ENCODE peak calls at places on chromosomes 4 and X, in five cellular contexts. One of them, this sample, is unnamed.

GRCh38 chr4:169220854-169221311 is 49.9 kb downstream of the SH3RF1 start:
- DNase-seq in IMR-90: peak
- DNase-seq in heart right ventricle: no peak
- DNase-seq in RWPE2: no peak
- DNase-seq in gastrocnemius medialis: no peak
- DNase-seq in this sample: no peak

GRCh38 chr4:128347175-128347868 is 59.7 kb upstream of the PGRMC2 start:
- DNase-seq in IMR-90: peak
- DNase-seq in heart right ventricle: no peak
- DNase-seq in RWPE2: no peak
- DNase-seq in gastrocnemius medialis: peak
- DNase-seq in this sample: peak

GRCh38 chr4:15779336-15779735 is 1.2 kb downstream of the CD38 start:
- DNase-seq in IMR-90: peak
- DNase-seq in heart right ventricle: peak
- DNase-seq in RWPE2: no peak
- DNase-seq in gastrocnemius medialis: peak
- DNase-seq in this sample: peak

GRCh38 chr4:154626793-154627484 is 14.5 kb upstream of the FGG start:
- DNase-seq in IMR-90: peak
- DNase-seq in heart right ventricle: peak
- DNase-seq in RWPE2: peak
- DNase-seq in gastrocnemius medialis: no peak
- DNase-seq in this sample: peak

GRCh38 chr4:110869114-110869513 is 246.2 kb upstream of the PITX2 start:
- DNase-seq in IMR-90: peak
- DNase-seq in heart right ventricle: no peak
- DNase-seq in RWPE2: no peak
- DNase-seq in gastrocnemius medialis: no peak
- DNase-seq in this sample: peak

GRCh38 chrX:9482408-9482807 is 17.6 kb downstream of the TBL1X start:
- DNase-seq in IMR-90: no peak
- DNase-seq in heart right ventricle: no peak
- DNase-seq in RWPE2: no peak
- DNase-seq in gastrocnemius medialis: no peak
- DNase-seq in this sample: no peak

GRCh38 chr4:80180743-80181142 is 16.6 kb upstream of the PRDM8 start:
- DNase-seq in IMR-90: peak
- DNase-seq in heart right ventricle: no peak
- DNase-seq in RWPE2: no peak
- DNase-seq in gastrocnemius medialis: no peak
- DNase-seq in this sample: peak

GRCh38 chr4:169663894-169664293 is 43.5 kb downstream of the CLCN3 start:
- DNase-seq in IMR-90: peak
- DNase-seq in heart right ventricle: no peak
- DNase-seq in RWPE2: no peak
- DNase-seq in gastrocnemius medialis: no peak
- DNase-seq in this sample: peak

GRCh38 chrX:154010330-154011087 is 9.2 kb downstream of the IRAK1 start:
- DNase-seq in IMR-90: no peak
- DNase-seq in heart right ventricle: no peak
- DNase-seq in RWPE2: no peak
- DNase-seq in gastrocnemius medialis: peak
- DNase-seq in this sample: no peak

GRCh38 chr4:48490012-48490679 is at the start of gene ZAR1:
- DNase-seq in IMR-90: no peak
- DNase-seq in heart right ventricle: peak
- DNase-seq in RWPE2: no peak
- DNase-seq in gastrocnemius medialis: no peak
- DNase-seq in this sample: no peak
- TF ChIP-seq CTCF in IMR-90: no peak
- TF ChIP-seq CTCF in heart right ventricle: no peak
- TF ChIP-seq CTCF in RWPE2: no peak
- TF ChIP-seq CTCF in gastrocnemius medialis: no peak
- TF ChIP-seq CTCF in this sample: no peak

DNA sequence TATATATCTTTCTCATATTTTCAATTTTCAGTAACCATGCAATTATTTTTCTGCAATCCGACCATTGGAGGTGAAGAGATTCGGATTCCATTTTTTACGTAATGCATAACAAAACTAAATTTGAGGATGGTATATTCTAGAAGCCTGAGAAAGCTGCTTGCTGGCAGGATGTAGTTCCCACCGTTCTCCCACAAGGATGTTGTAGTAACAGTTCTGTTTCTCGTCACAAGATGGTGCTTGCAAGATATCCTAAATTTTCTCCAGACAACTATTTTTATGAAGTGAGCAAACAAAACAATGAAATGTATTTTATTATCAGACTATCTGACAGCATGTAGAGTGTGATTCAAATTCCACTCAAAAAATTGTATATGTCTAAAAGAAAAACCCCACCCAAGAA is 10.7 kb downstream of the PWWP3B start:
- DNase-seq in IMR-90: no peak
- DNase-seq in heart right ventricle: no peak
- DNase-seq in RWPE2: no peak
- DNase-seq in gastrocnemius medialis: no peak
- DNase-seq in this sample: no peak
- H3K4me3 ChIP-seq in IMR-90: no peak
- H3K4me3 ChIP-seq in heart right ventricle: no peak
- H3K4me3 ChIP-seq in RWPE2: no peak
- H3K4me3 ChIP-seq in gastrocnemius medialis: no peak
- H3K4me3 ChIP-seq in this sample: no peak

GRCh38 chr4:63556332-63556731 is 852.9 kb downstream of the TECRL start:
- DNase-seq in IMR-90: no peak
- DNase-seq in heart right ventricle: no peak
- DNase-seq in RWPE2: no peak
- DNase-seq in gastrocnemius medialis: no peak
- DNase-seq in this sample: no peak
- TF ChIP-seq CTCF in IMR-90: no peak
- TF ChIP-seq CTCF in heart right ventricle: no peak
- TF ChIP-seq CTCF in RWPE2: no peak
- TF ChIP-seq CTCF in gastrocnemius medialis: no peak
- TF ChIP-seq CTCF in this sample: no peak

GRCh38 chr4:88599298-88599697 is 7.0 kb downstream of the HERC3 start:
- DNase-seq in IMR-90: peak
- DNase-seq in heart right ventricle: no peak
- DNase-seq in RWPE2: no peak
- DNase-seq in gastrocnemius medialis: no peak
- DNase-seq in this sample: peak
- H3K4me3 ChIP-seq in IMR-90: no peak
- H3K4me3 ChIP-seq in heart right ventricle: peak
- H3K4me3 ChIP-seq in RWPE2: no peak
- H3K4me3 ChIP-seq in gastrocnemius medialis: no peak
- H3K4me3 ChIP-seq in this sample: no peak

GRCh38 chr4:123640824-123641223 is 244.2 kb downstream of the SPRY1 start:
- DNase-seq in IMR-90: no peak
- DNase-seq in heart right ventricle: no peak
- DNase-seq in RWPE2: no peak
- DNase-seq in gastrocnemius medialis: no peak
- DNase-seq in this sample: no peak

GRCh38 chr4:123649248-123649643 is 252.7 kb downstream of the SPRY1 start:
- DNase-seq in IMR-90: no peak
- DNase-seq in heart right ventricle: no peak
- DNase-seq in RWPE2: no peak
- DNase-seq in gastrocnemius medialis: no peak
- DNase-seq in this sample: no peak

GRCh38 chr4:123640271-123640670 is 243.7 kb downstream of the SPRY1 start:
- DNase-seq in IMR-90: peak
- DNase-seq in heart right ventricle: no peak
- DNase-seq in RWPE2: no peak
- DNase-seq in gastrocnemius medialis: no peak
- DNase-seq in this sample: peak

GRCh38 chr4:123638834-123639233 is 242.2 kb downstream of the SPRY1 start:
- DNase-seq in IMR-90: no peak
- DNase-seq in heart right ventricle: no peak
- DNase-seq in RWPE2: no peak
- DNase-seq in gastrocnemius medialis: no peak
- DNase-seq in this sample: no peak

DNA sequence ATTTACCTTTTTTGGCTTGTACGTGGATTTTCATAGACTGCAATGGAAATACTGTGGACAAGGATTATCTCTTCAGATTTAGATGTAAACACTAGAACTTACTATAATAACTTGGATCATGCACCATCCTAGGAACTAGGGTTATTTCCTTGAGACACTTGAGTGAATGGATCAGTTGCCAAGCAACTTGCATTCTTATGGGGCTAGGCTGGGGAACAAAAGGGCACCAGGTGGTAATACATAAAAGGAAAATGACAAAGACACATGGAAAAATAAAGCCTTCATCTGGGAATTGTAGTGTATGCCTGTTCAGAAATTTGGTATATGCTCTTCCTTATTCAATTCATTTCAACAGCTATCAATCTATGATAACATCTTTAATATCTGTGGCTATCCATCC is 247.1 kb downstream of the SPRY1 start:
- DNase-seq in IMR-90: no peak
- DNase-seq in heart right ventricle: no peak
- DNase-seq in RWPE2: no peak
- DNase-seq in gastrocnemius medialis: no peak
- DNase-seq in this sample: no peak
- TF ChIP-seq CTCF in IMR-90: no peak
- TF ChIP-seq CTCF in heart right ventricle: no peak
- TF ChIP-seq CTCF in RWPE2: no peak
- TF ChIP-seq CTCF in gastrocnemius medialis: no peak
- TF ChIP-seq CTCF in this sample: no peak

DNA sequence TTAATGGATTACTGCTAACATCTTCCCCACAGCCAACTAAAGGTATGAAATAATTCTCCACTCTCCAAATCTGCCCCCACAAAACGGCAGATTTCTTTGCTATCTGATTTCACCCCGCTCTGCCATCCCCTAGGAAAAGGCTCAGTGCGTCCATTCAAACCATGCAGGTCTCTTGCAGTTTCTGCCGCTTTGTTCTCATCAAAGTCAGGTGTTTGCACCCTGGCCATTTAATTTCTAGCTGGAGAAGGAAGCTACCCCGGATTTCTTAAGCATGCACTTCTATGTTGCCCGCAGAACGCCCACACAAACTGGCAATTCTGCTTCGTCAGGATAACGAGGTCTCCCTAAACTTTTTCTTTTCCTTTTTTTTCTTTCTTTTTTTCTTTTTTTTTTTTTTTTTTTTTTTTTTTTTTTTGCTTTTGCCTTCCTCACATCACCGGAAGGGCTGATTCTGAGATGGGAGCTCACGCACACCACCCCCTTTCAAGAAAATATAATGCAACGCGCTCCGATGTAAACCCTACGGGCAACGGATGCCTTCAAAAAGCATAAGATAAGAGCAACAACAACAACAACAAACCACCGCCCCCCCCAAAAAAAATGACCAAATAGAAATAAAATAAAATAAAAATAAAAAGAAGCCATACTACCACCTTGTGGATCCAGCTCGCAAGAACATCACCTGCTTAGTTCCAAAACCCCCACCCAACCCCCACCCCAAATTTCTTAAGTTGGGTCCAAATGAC is 3.2 kb downstream of the NLGN4X start:
- DNase-seq in IMR-90: no peak
- DNase-seq in heart right ventricle: no peak
- DNase-seq in RWPE2: no peak
- DNase-seq in gastrocnemius medialis: no peak
- DNase-seq in this sample: no peak
- H3K4me3 ChIP-seq in IMR-90: no peak
- H3K4me3 ChIP-seq in heart right ventricle: peak
- H3K4me3 ChIP-seq in RWPE2: peak
- H3K4me3 ChIP-seq in gastrocnemius medialis: no peak
- H3K4me3 ChIP-seq in this sample: no peak

GRCh38 chr4:166257891-166258290 is 384.9 kb downstream of the TLL1 start:
- DNase-seq in IMR-90: no peak
- DNase-seq in heart right ventricle: no peak
- DNase-seq in RWPE2: no peak
- DNase-seq in gastrocnemius medialis: no peak
- DNase-seq in this sample: no peak

GRCh38 chr4:166257276-166257675 is 384.2 kb downstream of the TLL1 start:
- DNase-seq in IMR-90: no peak
- DNase-seq in heart right ventricle: no peak
- DNase-seq in RWPE2: no peak
- DNase-seq in gastrocnemius medialis: no peak
- DNase-seq in this sample: no peak

GRCh38 chr4:166252487-166253402 is 379.7 kb downstream of the TLL1 start:
- DNase-seq in IMR-90: no peak
- DNase-seq in heart right ventricle: no peak
- DNase-seq in RWPE2: no peak
- DNase-seq in gastrocnemius medialis: no peak
- DNase-seq in this sample: peak
- TF ChIP-seq CTCF in IMR-90: no peak
- TF ChIP-seq CTCF in heart right ventricle: peak
- TF ChIP-seq CTCF in RWPE2: peak
- TF ChIP-seq CTCF in gastrocnemius medialis: no peak
- TF ChIP-seq CTCF in this sample: peak

DNA sequence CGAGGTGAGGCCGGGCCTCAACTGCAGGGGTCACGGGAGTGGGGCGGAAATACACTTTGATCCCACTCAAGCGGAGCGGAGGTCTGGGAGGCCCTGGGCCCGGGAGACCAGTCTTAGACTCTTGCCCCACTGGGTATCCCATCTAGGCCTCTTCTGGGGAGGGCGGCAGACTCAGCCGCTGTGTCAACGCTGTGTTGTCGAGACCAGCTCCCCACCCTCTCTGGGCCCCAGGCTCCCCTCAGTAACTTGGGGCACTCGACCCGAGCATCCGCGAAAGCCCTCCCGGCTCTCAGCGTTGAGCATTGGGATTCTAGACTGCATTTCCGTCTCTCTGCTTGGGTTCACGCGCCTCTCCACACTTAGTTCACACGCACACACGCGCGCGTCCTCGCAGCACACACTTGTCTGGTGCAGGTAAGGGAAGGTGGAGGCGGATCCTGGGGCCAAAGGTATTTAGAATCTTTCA is 1.7 kb downstream of the NKX3-2 start:
- DNase-seq in IMR-90: no peak
- DNase-seq in heart right ventricle: no peak
- DNase-seq in RWPE2: no peak
- DNase-seq in gastrocnemius medialis: no peak
- DNase-seq in this sample: no peak
- H3K4me3 ChIP-seq in IMR-90: no peak
- H3K4me3 ChIP-seq in heart right ventricle: peak
- H3K4me3 ChIP-seq in RWPE2: no peak
- H3K4me3 ChIP-seq in gastrocnemius medialis: no peak
- H3K4me3 ChIP-seq in this sample: no peak

This sample was measured in fibroblast of the aortic adventitia.